ENCODE peak calls at places on chromosome 14, in five cellular contexts. One of them, this sample, is unnamed.

GRCh38 chr14:68621400-68622365 is 171.2 kb downstream of the ZFP36L1 start:
- DNase-seq in transverse colon: no peak
- DNase-seq in A549: no peak
- DNase-seq in fibroblast of lung: peak
- DNase-seq in heart left ventricle: peak
- DNase-seq in this sample: no peak

GRCh38 chr14:98592611-98593170 is 679.3 kb downstream of the BCL11B start:
- DNase-seq in transverse colon: no peak
- DNase-seq in A549: no peak
- DNase-seq in fibroblast of lung: no peak
- DNase-seq in heart left ventricle: no peak
- DNase-seq in this sample: no peak

GRCh38 chr14:89899917-89900680 is 54.4 kb downstream of the EFCAB11 start:
- DNase-seq in transverse colon: no peak
- DNase-seq in A549: no peak
- DNase-seq in fibroblast of lung: no peak
- DNase-seq in heart left ventricle: no peak
- DNase-seq in this sample: no peak

GRCh38 chr14:73764881-73765280 is 50.7 kb upstream of the PNMA1 start:
- DNase-seq in transverse colon: peak
- DNase-seq in A549: no peak
- DNase-seq in fibroblast of lung: no peak
- DNase-seq in heart left ventricle: peak
- DNase-seq in this sample: no peak

GRCh38 chr14:21868442-21869046 is 194.9 kb upstream of the OR4E1 start:
- DNase-seq in transverse colon: peak
- DNase-seq in A549: peak
- DNase-seq in fibroblast of lung: no peak
- DNase-seq in heart left ventricle: peak
- DNase-seq in this sample: peak

GRCh38 chr14:68786491-68787234 is 6.2 kb downstream of the ZFP36L1 start:
- DNase-seq in transverse colon: no peak
- DNase-seq in A549: peak
- DNase-seq in fibroblast of lung: peak
- DNase-seq in heart left ventricle: peak
- DNase-seq in this sample: no peak

GRCh38 chr14:90295870-90296516 is 35.7 kb downstream of the NRDE2 start:
- DNase-seq in transverse colon: no peak
- DNase-seq in A549: no peak
- DNase-seq in fibroblast of lung: peak
- DNase-seq in heart left ventricle: no peak
- DNase-seq in this sample: no peak

GRCh38 chr14:34064349-34064748 is 113.5 kb upstream of the EGLN3 start:
- DNase-seq in transverse colon: peak
- DNase-seq in A549: no peak
- DNase-seq in fibroblast of lung: peak
- DNase-seq in heart left ventricle: peak
- DNase-seq in this sample: no peak

GRCh38 chr14:26138764-26139445 is 458.9 kb downstream of the NOVA1 start:
- DNase-seq in transverse colon: no peak
- DNase-seq in A549: no peak
- DNase-seq in fibroblast of lung: peak
- DNase-seq in heart left ventricle: no peak
- DNase-seq in this sample: no peak

GRCh38 chr14:68884031-68885030 is 91.5 kb upstream of the ZFP36L1 start:
- DNase-seq in transverse colon: peak
- DNase-seq in A549: peak
- DNase-seq in fibroblast of lung: peak
- DNase-seq in heart left ventricle: peak
- DNase-seq in this sample: peak

GRCh38 chr14:96783306-96784224 is 13.6 kb upstream of the VRK1 start:
- DNase-seq in transverse colon: no peak
- DNase-seq in A549: no peak
- DNase-seq in fibroblast of lung: peak
- DNase-seq in heart left ventricle: no peak
- DNase-seq in this sample: no peak

GRCh38 chr14:91835920-91836843 is 31.2 kb downstream of the TC2N start:
- DNase-seq in transverse colon: peak
- DNase-seq in A549: peak
- DNase-seq in fibroblast of lung: no peak
- DNase-seq in heart left ventricle: peak
- DNase-seq in this sample: no peak

GRCh38 chr14:51396222-51396815 is 156.3 kb downstream of the TMX1 start:
- DNase-seq in transverse colon: peak
- DNase-seq in A549: peak
- DNase-seq in fibroblast of lung: peak
- DNase-seq in heart left ventricle: peak
- DNase-seq in this sample: no peak

GRCh38 chr14:101470266-101470665 is 91.0 kb upstream of the DIO3 start:
- DNase-seq in transverse colon: no peak
- DNase-seq in A549: no peak
- DNase-seq in fibroblast of lung: no peak
- DNase-seq in heart left ventricle: no peak
- DNase-seq in this sample: no peak

GRCh38 chr14:23159516-23159915 is 23.9 kb downstream of the SLC7A8 start:
- DNase-seq in transverse colon: no peak
- DNase-seq in A549: no peak
- DNase-seq in fibroblast of lung: no peak
- DNase-seq in heart left ventricle: no peak
- DNase-seq in this sample: no peak

GRCh38 chr14:23154876-23155587 is 28.4 kb downstream of the SLC7A8 start:
- DNase-seq in transverse colon: peak
- DNase-seq in A549: no peak
- DNase-seq in fibroblast of lung: peak
- DNase-seq in heart left ventricle: peak
- DNase-seq in this sample: peak

GRCh38 chr14:23149745-23150144 is 30.7 kb upstream of the CEBPE start:
- DNase-seq in transverse colon: no peak
- DNase-seq in A549: no peak
- DNase-seq in fibroblast of lung: no peak
- DNase-seq in heart left ventricle: no peak
- DNase-seq in this sample: no peak

GRCh38 chr14:23151342-23151741 is 32.1 kb downstream of the SLC7A8 start:
- DNase-seq in transverse colon: no peak
- DNase-seq in A549: no peak
- DNase-seq in fibroblast of lung: no peak
- DNase-seq in heart left ventricle: no peak
- DNase-seq in this sample: no peak

GRCh38 chr14:23153891-23154796 is 29.3 kb downstream of the SLC7A8 start:
- DNase-seq in transverse colon: peak
- DNase-seq in A549: no peak
- DNase-seq in fibroblast of lung: peak
- DNase-seq in heart left ventricle: peak
- DNase-seq in this sample: peak
- H3K4me3 ChIP-seq in transverse colon: peak
- H3K4me3 ChIP-seq in A549: no peak
- H3K4me3 ChIP-seq in fibroblast of lung: no peak
- H3K4me3 ChIP-seq in heart left ventricle: peak
- H3K4me3 ChIP-seq in this sample: no peak

GRCh38 chr14:24459331-24459730 is 16.8 kb upstream of the SDR39U1 start:
- DNase-seq in transverse colon: no peak
- DNase-seq in A549: no peak
- DNase-seq in fibroblast of lung: no peak
- DNase-seq in heart left ventricle: no peak
- DNase-seq in this sample: no peak

GRCh38 chr14:24461336-24461735 is 18.8 kb upstream of the SDR39U1 start:
- DNase-seq in transverse colon: no peak
- DNase-seq in A549: no peak
- DNase-seq in fibroblast of lung: no peak
- DNase-seq in heart left ventricle: no peak
- DNase-seq in this sample: no peak

GRCh38 chr14:24463017-24463805 is 20.6 kb upstream of the SDR39U1 start:
- DNase-seq in transverse colon: no peak
- DNase-seq in A549: no peak
- DNase-seq in fibroblast of lung: no peak
- DNase-seq in heart left ventricle: no peak
- DNase-seq in this sample: no peak

GRCh38 chr14:24465369-24465768 is 22.8 kb upstream of the SDR39U1 start:
- DNase-seq in transverse colon: no peak
- DNase-seq in A549: no peak
- DNase-seq in fibroblast of lung: no peak
- DNase-seq in heart left ventricle: no peak
- DNase-seq in this sample: no peak

GRCh38 chr14:24463806-24464785 is 21.5 kb upstream of the SDR39U1 start:
- DNase-seq in transverse colon: no peak
- DNase-seq in A549: no peak
- DNase-seq in fibroblast of lung: no peak
- DNase-seq in heart left ventricle: no peak
- DNase-seq in this sample: no peak
- H3K27ac ChIP-seq in transverse colon: no peak
- H3K27ac ChIP-seq in A549: no peak
- H3K27ac ChIP-seq in fibroblast of lung: no peak
- H3K27ac ChIP-seq in heart left ventricle: no peak
- H3K27ac ChIP-seq in this sample: no peak

DNA sequence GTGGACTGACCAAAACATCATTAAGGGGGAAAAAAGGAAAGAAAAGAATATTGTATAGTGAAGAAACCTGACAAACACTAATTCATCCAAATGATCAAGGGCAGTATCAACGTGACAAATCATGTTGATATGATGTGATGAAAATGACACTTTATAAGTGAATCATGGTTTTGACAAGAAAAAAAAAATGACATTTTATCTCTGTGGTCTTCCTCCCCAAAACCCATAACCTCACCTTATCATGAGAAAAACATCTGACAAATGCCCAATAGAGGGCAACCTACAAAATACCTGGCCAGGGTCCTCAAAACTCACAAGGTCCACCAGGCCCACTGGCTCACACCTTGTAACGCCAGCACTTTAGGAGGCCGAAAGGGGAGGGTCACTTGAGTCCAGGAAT is 13.8 kb downstream of the TMED10 start:
- DNase-seq in transverse colon: no peak
- DNase-seq in A549: no peak
- DNase-seq in fibroblast of lung: no peak
- DNase-seq in heart left ventricle: no peak
- DNase-seq in this sample: no peak
- TF ChIP-seq CTCF in transverse colon: no peak
- TF ChIP-seq CTCF in A549: peak
- TF ChIP-seq CTCF in fibroblast of lung: no peak
- TF ChIP-seq CTCF in heart left ventricle: no peak
- TF ChIP-seq CTCF in this sample: no peak

GRCh38 chr14:71780822-71781221 is 151.4 kb upstream of the RGS6 start:
- DNase-seq in transverse colon: no peak
- DNase-seq in A549: no peak
- DNase-seq in fibroblast of lung: no peak
- DNase-seq in heart left ventricle: no peak
- DNase-seq in this sample: no peak

GRCh38 chr14:71783101-71783500 is 149.1 kb upstream of the RGS6 start:
- DNase-seq in transverse colon: no peak
- DNase-seq in A549: no peak
- DNase-seq in fibroblast of lung: no peak
- DNase-seq in heart left ventricle: no peak
- DNase-seq in this sample: no peak

GRCh38 chr14:71789005-71789404 is 143.2 kb upstream of the RGS6 start:
- DNase-seq in transverse colon: no peak
- DNase-seq in A549: no peak
- DNase-seq in fibroblast of lung: no peak
- DNase-seq in heart left ventricle: no peak
- DNase-seq in this sample: no peak

GRCh38 chr14:71780075-71780474 is 152.2 kb upstream of the RGS6 start:
- DNase-seq in transverse colon: no peak
- DNase-seq in A549: no peak
- DNase-seq in fibroblast of lung: no peak
- DNase-seq in heart left ventricle: no peak
- DNase-seq in this sample: no peak

GRCh38 chr14:71783786-71784185 is 148.4 kb upstream of the RGS6 start:
- DNase-seq in transverse colon: no peak
- DNase-seq in A549: no peak
- DNase-seq in fibroblast of lung: no peak
- DNase-seq in heart left ventricle: no peak
- DNase-seq in this sample: no peak
- H3K4me3 ChIP-seq in transverse colon: no peak
- H3K4me3 ChIP-seq in A549: no peak
- H3K4me3 ChIP-seq in fibroblast of lung: no peak
- H3K4me3 ChIP-seq in heart left ventricle: no peak
- H3K4me3 ChIP-seq in this sample: no peak

GRCh38 chr14:50027797-50028196 is 88.6 kb downstream of the VCPKMT start:
- DNase-seq in transverse colon: no peak
- DNase-seq in A549: no peak
- DNase-seq in fibroblast of lung: no peak
- DNase-seq in heart left ventricle: no peak
- DNase-seq in this sample: no peak

GRCh38 chr14:50028458-50028857 is 87.9 kb downstream of the VCPKMT start:
- DNase-seq in transverse colon: no peak
- DNase-seq in A549: no peak
- DNase-seq in fibroblast of lung: no peak
- DNase-seq in heart left ventricle: no peak
- DNase-seq in this sample: no peak

GRCh38 chr14:50030049-50030448 is 86.3 kb downstream of the VCPKMT start:
- DNase-seq in transverse colon: no peak
- DNase-seq in A549: no peak
- DNase-seq in fibroblast of lung: no peak
- DNase-seq in heart left ventricle: no peak
- DNase-seq in this sample: no peak

GRCh38 chr14:50035214-50035613 is 81.2 kb downstream of the VCPKMT start:
- DNase-seq in transverse colon: no peak
- DNase-seq in A549: no peak
- DNase-seq in fibroblast of lung: no peak
- DNase-seq in heart left ventricle: no peak
- DNase-seq in this sample: no peak

DNA sequence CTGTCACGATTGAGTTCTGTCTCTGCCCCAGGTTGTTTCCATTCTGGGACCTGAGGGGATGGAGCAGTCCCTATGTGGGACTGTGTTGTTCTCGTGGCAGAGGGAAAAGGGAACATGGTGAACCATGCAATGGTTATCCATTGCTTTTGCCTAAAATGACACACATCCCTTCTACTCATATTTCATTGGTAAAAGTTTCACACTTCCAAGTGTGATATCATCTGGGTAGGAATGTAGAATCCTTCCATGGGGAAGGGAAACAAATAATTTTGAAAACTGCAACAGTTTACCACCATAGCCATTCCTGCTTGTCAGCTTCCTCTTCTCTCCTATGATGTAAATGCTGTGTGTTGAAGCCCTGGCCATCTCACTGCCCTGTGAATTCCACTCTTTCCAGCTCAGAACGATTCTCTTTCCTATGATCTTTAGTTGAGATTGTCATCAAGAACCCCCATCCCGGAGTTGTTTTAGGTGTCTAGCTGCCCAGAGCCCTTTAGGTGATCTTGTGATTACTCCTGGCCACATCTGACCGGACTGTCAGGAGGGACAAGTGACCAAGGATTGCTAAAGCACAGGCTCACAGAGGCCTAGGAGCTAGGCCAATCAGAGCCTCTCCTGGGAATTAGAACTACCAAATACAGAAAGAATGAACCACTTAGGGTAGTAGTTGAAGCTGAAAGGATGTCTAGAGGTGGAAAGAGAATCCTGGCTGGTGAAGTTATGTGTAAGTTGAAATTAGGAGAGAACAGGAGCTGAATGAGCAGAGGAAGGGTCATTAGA is 84.6 kb downstream of the VCPKMT start:
- DNase-seq in transverse colon: no peak
- DNase-seq in A549: no peak
- DNase-seq in fibroblast of lung: peak
- DNase-seq in heart left ventricle: no peak
- DNase-seq in this sample: no peak
- H3K27ac ChIP-seq in transverse colon: no peak
- H3K27ac ChIP-seq in A549: no peak
- H3K27ac ChIP-seq in fibroblast of lung: no peak
- H3K27ac ChIP-seq in heart left ventricle: no peak
- H3K27ac ChIP-seq in this sample: no peak